ENCODE peak calls at places on chromosomes 1 and 21, in seven cellular contexts. M, J, Z, Y, V, G and D are unnamed samples.

GRCh38 chr1:49013046-49013445 is 236.4 kb upstream of the BEND5 start:
- DNase-seq in J (no peak), M (no peak), Y (no peak), V (no peak), G (no peak), Z (no peak), D (no peak)

GRCh38 chr1:40607921-40608320 is 57.6 kb downstream of the RIMS3 start:
- DNase-seq in M (no peak), Y (no peak), J (no peak), G (no peak), Z (no peak), V (peak; percentile 72), D (no peak)

GRCh38 chr1:85413169-85413568 is 51.8 kb downstream of the DDAH1 start:
- DNase-seq in M (no peak), J (no peak), G (no peak), V (no peak), Y (no peak), Z (no peak), D (no peak)

GRCh38 chr21:35428927-35429326 is 379.8 kb upstream of the RUNX1 start:
- DNase-seq in G (no peak), Z (no peak), M (no peak), J (no peak), V (no peak), Y (no peak), D (no peak)

GRCh38 chr1:90823686-90824085 is 106.6 kb upstream of the BARHL2 start:
- DNase-seq in G (no peak), Z (no peak), Y (no peak), V (no peak), J (no peak), M (no peak), D (no peak)

GRCh38 chr1:38029725-38030511 is 16.7 kb downstream of the POU3F1 start:
- DNase-seq in Y (no peak), J (peak; percentile 50), M (peak; percentile 56), V (peak; percentile 78), Z (peak; percentile 42), G (peak; percentile 51), D (peak; percentile 64)

GRCh38 chr1:158095737-158096335 is 84.9 kb upstream of the CD1D start:
- DNase-seq in Z (peak; percentile 15), Y (no peak), V (no peak), M (no peak), G (no peak), J (no peak), D (no peak)

GRCh38 chr1:102919659-102920058 is 188.7 kb downstream of the COL11A1 start:
- DNase-seq in Z (no peak), M (no peak), J (no peak), G (no peak), V (peak; percentile 7), Y (no peak), D (no peak)

GRCh38 chr1:203548917-203549708 is 55.2 kb downstream of the OPTC start:
- DNase-seq in J (no peak), Y (no peak), G (no peak), V (peak; percentile 46), M (no peak), Z (no peak), D (no peak)

GRCh38 chr1:25443030-25443699 is 12.5 kb downstream of the MACO1 start:
- DNase-seq in Y (no peak), Z (no peak), G (no peak), J (no peak), M (no peak), V (no peak), D (no peak)

GRCh38 chr1:65470766-65471165 is 50.3 kb downstream of the LEPR start:
- DNase-seq in M (no peak), V (no peak), Y (no peak), G (no peak), J (no peak), Z (no peak), D (no peak)

GRCh38 chr1:31306278-31306677 is 9.4 kb downstream of the ZCCHC17 start:
- DNase-seq in J (peak; percentile 53), M (no peak), Y (no peak), G (no peak), V (peak; percentile 65), Z (peak; percentile 71), D (peak; percentile 74)

GRCh38 chr1:117734403-117734802 is 128.6 kb downstream of the TENT5C start:
- DNase-seq in V (no peak), Y (no peak), J (no peak), M (no peak), Z (no peak), G (no peak), D (no peak)

GRCh38 chr1:187157552-187157951 is 328.8 kb downstream of the PLA2G4A start:
- DNase-seq in M (no peak), V (no peak), Z (no peak), G (no peak), J (no peak), Y (no peak), D (no peak)

GRCh38 chr1:94094466-94095111 is 26.4 kb downstream of the ABCA4 start:
- DNase-seq in G (peak; percentile 81), V (no peak), J (no peak), Z (peak; percentile 72), Y (peak; percentile 83), M (no peak), D (peak; percentile 87)

GRCh38 chr1:27719286-27720251 is 6.2 kb upstream of the FAM76A start:
- DNase-seq in V (no peak), M (no peak), Y (no peak), Z (no peak), J (no peak), G (no peak), D (no peak)

GRCh38 chr1:45013551-45014209 is 1.6 kb downstream of the UROD start:
- DNase-seq in G (no peak), M (no peak), Y (no peak), J (no peak), Z (no peak), V (no peak), D (no peak)

GRCh38 chr1:161721738-161722343 is 497 bp downstream of the FCRLB start:
- DNase-seq in Z (peak; percentile 78), V (no peak), Y (no peak), M (no peak), G (no peak), J (no peak), D (peak; percentile 66)

GRCh38 chr1:44806025-44806703 is 987 bp downstream of the DYNLT4 start:
- DNase-seq in V (no peak), G (peak; percentile 26), Z (no peak), J (no peak), M (no peak), Y (peak; percentile 4), D (no peak)

GRCh38 chr21:34936299-34936698 is 112.8 kb downstream of the RUNX1 start:
- DNase-seq in Y (no peak), M (no peak), G (no peak), Z (no peak), V (no peak), J (no peak), D (no peak)

GRCh38 chr1:42348498-42348897 is 13.5 kb upstream of the FOXJ3 start:
- DNase-seq in G (no peak), Z (no peak), J (no peak), Y (no peak), V (no peak), M (no peak), D (no peak)

GRCh38 chr1:245679796-245680195 is 525.0 kb downstream of the KIF26B start:
- DNase-seq in G (no peak), Z (no peak), M (no peak), J (no peak), V (no peak), Y (no peak), D (no peak)

GRCh38 chr1:43414634-43415223 is 25.0 kb downstream of the SZT2 start:
- DNase-seq in Y (peak; percentile 59), J (no peak), G (peak; percentile 38), M (peak; percentile 52), V (no peak), Z (peak; percentile 24), D (peak; percentile 67)

DNA sequence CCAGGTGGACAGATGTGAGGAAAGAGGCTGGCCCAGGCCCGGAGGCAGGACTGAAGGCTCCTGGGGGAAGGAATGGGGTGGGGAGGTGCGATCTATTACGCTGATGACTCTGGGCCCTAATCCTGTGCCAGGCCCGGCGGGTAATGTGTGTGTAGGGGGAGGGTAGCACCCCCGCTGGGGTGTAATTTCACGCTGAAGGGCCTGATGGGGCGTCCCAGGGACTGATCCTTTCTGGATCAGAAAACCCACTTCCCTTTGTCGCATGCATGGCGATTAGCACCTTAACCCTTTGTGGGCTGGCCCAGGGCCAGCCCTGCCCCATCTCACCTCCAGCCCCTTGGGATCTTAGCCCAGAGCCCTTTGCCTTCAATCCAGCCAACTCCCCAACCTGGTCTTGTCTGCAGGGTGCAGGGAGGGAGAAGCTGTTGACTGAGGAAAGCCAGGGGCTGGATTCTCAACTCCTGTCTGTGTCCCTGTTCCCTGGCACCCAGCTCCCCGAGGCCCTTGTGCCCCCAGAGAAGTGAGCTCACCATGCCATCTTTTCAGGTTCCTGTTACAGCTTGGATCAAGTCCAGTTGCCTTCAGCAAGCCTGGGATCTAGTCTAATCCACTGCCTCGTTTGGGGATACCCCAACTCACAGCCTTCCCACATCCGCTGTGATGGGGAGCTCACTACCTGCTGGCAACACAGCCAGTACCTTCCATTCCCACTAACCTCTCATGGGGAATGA is 26.0 kb downstream of the KNCN start:
- DNase-seq in V (no peak), M (no peak), J (no peak), Z (no peak), G (no peak), Y (no peak), D (no peak)
- H3K27me3 ChIP-seq in V (peaks cover 33% of the 10 kb centered on the region), M (peaks cover 6% of the 10 kb centered on the region), J (peaks cover 33% of the 10 kb centered on the region), Z (no peaks in the 10 kb centered on the region), G (peaks cover 81% of the 10 kb centered on the region), Y (no peaks in the 10 kb centered on the region), D (no peaks in the 10 kb centered on the region)

GRCh38 chr1:10836726-10837125 is 40.3 kb upstream of the CASZ1 start:
- DNase-seq in Y (no peak), Z (no peak), J (no peak), G (no peak), V (no peak), M (no peak), D (no peak)

GRCh38 chr1:10841059-10841458 is 44.6 kb upstream of the CASZ1 start:
- DNase-seq in J (no peak), M (no peak), G (no peak), Z (no peak), Y (no peak), V (no peak), D (no peak)

GRCh38 chr1:10835423-10836421 is 39.3 kb upstream of the CASZ1 start:
- DNase-seq in G (no peak), M (no peak), Z (no peak), V (no peak), Y (peak; percentile 76), J (no peak), D (no peak)

GRCh38 chr1:10839188-10839770 is 42.8 kb upstream of the CASZ1 start:
- DNase-seq in J (no peak), Z (no peak), M (no peak), V (no peak), Y (no peak), G (no peak), D (no peak)

GRCh38 chr1:10838541-10838940 is 42.1 kb upstream of the CASZ1 start:
- DNase-seq in Y (no peak), J (no peak), V (no peak), Z (no peak), G (no peak), M (no peak), D (no peak)
- H3K27me3 ChIP-seq in Y (no peaks in the 10 kb centered on the region), J (peaks cover 24% of the 10 kb centered on the region), V (no peaks in the 10 kb centered on the region), Z (no peaks in the 10 kb centered on the region), G (peaks cover 57% of the 10 kb centered on the region), M (peaks cover 5% of the 10 kb centered on the region), D (peaks cover 46% of the 10 kb centered on the region)

GRCh38 chr21:44855572-44855971 is 17.9 kb downstream of the PTTG1IP start:
- DNase-seq in J (no peak), M (no peak), G (no peak), Y (no peak), Z (no peak), V (no peak), D (no peak)
- H3K27me3 ChIP-seq in J (no peaks in the 10 kb centered on the region), M (no peaks in the 10 kb centered on the region), G (no peaks in the 10 kb centered on the region), Y (no peaks in the 10 kb centered on the region), Z (no peaks in the 10 kb centered on the region), V (no peaks in the 10 kb centered on the region), D (no peaks in the 10 kb centered on the region)

GRCh38 chr21:33013618-33014017 is 12.1 kb upstream of the OLIG2 start:
- DNase-seq in M (no peak), G (no peak), V (no peak), Y (no peak), Z (no peak), J (no peak), D (peak; percentile 17)
- H3K27me3 ChIP-seq in M (peaks cover 9% of the 10 kb centered on the region), G (peaks cover 90% of the 10 kb centered on the region), V (peaks cover 47% of the 10 kb centered on the region), Y (peaks cover 3% of the 10 kb centered on the region), Z (peaks cover 12% of the 10 kb centered on the region), J (peaks cover 9% of the 10 kb centered on the region), D (peaks cover 15% of the 10 kb centered on the region)